ENCODE peak calls at places on chromosomes 13 and 19, in nine cellular contexts. U is lower lobe of right lung, P is thoracic aorta, L is AG04450, K is OCI-LY7, B is aorta, X is A673, M is SK-N-SH, Z is Panc1. A is an unnamed sample.

GRCh38 chr13:95516021-95516420 is 36.5 kb upstream of the CLDN10 start:
- DNase-seq in U (no peak), P (no peak), L (no peak), K (no peak), B (no peak), X (no peak), M (no peak), Z (no peak), A (no peak)

GRCh38 chr13:66689037-66689619 is 541.0 kb downstream of the PCDH9 start:
- DNase-seq in U (no peak), P (no peak), L (no peak), K (peak), B (no peak), X (peak), M (peak), Z (no peak), A (peak)

GRCh38 chr19:57435062-57435978 is at the start of gene ZNF749:
- DNase-seq in U (peak), P (peak), L (peak), K (peak), B (peak), X (peak), M (peak), Z (peak), A (peak)

GRCh38 chr19:13841339-13842293 is 35.3 kb upstream of the NANOS3 start:
- DNase-seq in U (peak), P (no peak), L (no peak), K (no peak), B (peak), X (no peak), M (peak), Z (no peak), A (no peak)

GRCh38 chr13:24263652-24264051 is 45.7 kb upstream of the C1QTNF9 start:
- DNase-seq in U (no peak), P (no peak), L (peak), K (no peak), B (no peak), X (no peak), M (no peak), Z (no peak), A (no peak)

GRCh38 chr19:47447470-47448359 is 24.0 kb downstream of the SLC8A2 start:
- DNase-seq in U (peak), P (no peak), L (no peak), K (peak), B (no peak), X (peak), M (peak), Z (no peak), A (peak)

GRCh38 chr13:73060251-73061160 is 1.7 kb downstream of the KLF5 start:
- DNase-seq in U (no peak), P (no peak), L (peak), K (no peak), B (no peak), X (peak), M (peak), Z (no peak), A (peak)

GRCh38 chr13:112229992-112230872 is 145.9 kb upstream of the SPACA7 start:
- DNase-seq in U (no peak), P (no peak), L (no peak), K (no peak), B (no peak), X (no peak), M (no peak), Z (no peak), A (no peak)

GRCh38 chr13:46516624-46517318 is 36.2 kb upstream of the LRCH1 start:
- DNase-seq in U (no peak), P (no peak), L (no peak), K (no peak), B (no peak), X (peak), M (no peak), Z (no peak), A (peak)

GRCh38 chr19:14507704-14508246 is 10.4 kb downstream of the DNAJB1 start:
- DNase-seq in U (peak), P (no peak), L (no peak), K (no peak), B (no peak), X (no peak), M (no peak), Z (peak), A (no peak)

GRCh38 chr13:95677564-95678386 is 836 bp downstream of the DNAJC3 start:
- DNase-seq in U (no peak), P (no peak), L (no peak), K (peak), B (no peak), X (peak), M (no peak), Z (no peak), A (peak)

GRCh38 chr13:50892162-50892944 is 17.2 kb upstream of the RNASEH2B start:
- DNase-seq in U (no peak), P (no peak), L (no peak), K (peak), B (no peak), X (no peak), M (no peak), Z (no peak), A (no peak)

GRCh38 chr13:50149932-50150331 is 134.7 kb downstream of the KCNRG start:
- DNase-seq in U (no peak), P (no peak), L (no peak), K (no peak), B (no peak), X (peak), M (no peak), Z (no peak), A (peak)

GRCh38 chr13:30141773-30142501 is 165.4 kb downstream of the KATNAL1 start:
- DNase-seq in U (no peak), P (no peak), L (no peak), K (no peak), B (no peak), X (no peak), M (no peak), Z (no peak), A (no peak)

GRCh38 chr19:5691205-5691929 is 1.3 kb downstream of the RPL36 start:
- DNase-seq in U (peak), P (no peak), L (no peak), K (peak), B (no peak), X (peak), M (peak), Z (no peak), A (no peak)

GRCh38 chr13:24685314-24685713 is 5.1 kb downstream of the ATP12A start:
- DNase-seq in U (no peak), P (no peak), L (no peak), K (no peak), B (no peak), X (no peak), M (no peak), Z (no peak), A (no peak)

GRCh38 chr13:106047859-106048258 is 487.6 kb downstream of the EFNB2 start:
- DNase-seq in U (no peak), P (no peak), L (no peak), K (no peak), B (no peak), X (no peak), M (no peak), Z (no peak), A (no peak)

GRCh38 chr13:32284927-32285632 is 30.1 kb downstream of the ZAR1L start:
- DNase-seq in U (no peak), P (no peak), L (no peak), K (no peak), B (no peak), X (peak), M (no peak), Z (no peak), A (peak)

GRCh38 chr19:58044886-58045285 is 11.1 kb downstream of the ZSCAN1 start:
- DNase-seq in U (no peak), P (no peak), L (no peak), K (no peak), B (no peak), X (no peak), M (no peak), Z (no peak), A (no peak)

GRCh38 chr13:80668452-80668851 is 327.5 kb upstream of the SPRY2 start:
- DNase-seq in U (no peak), P (no peak), L (no peak), K (no peak), B (no peak), X (no peak), M (no peak), Z (no peak), A (peak)

GRCh38 chr19:1156305-1156801 is 17.7 kb downstream of the SBNO2 start:
- DNase-seq in U (peak), P (no peak), L (no peak), K (no peak), B (no peak), X (no peak), M (no peak), Z (no peak), A (no peak)

GRCh38 chr19:43290568-43291359 is 21.4 kb upstream of the PSG9 start:
- DNase-seq in U (no peak), P (no peak), L (no peak), K (peak), B (no peak), X (no peak), M (no peak), Z (no peak), A (no peak)

GRCh38 chr13:28097503-28097902 is 2.9 kb downstream of the FLT3 start:
- DNase-seq in U (no peak), P (no peak), L (no peak), K (no peak), B (no peak), X (no peak), M (no peak), Z (no peak), A (no peak)

GRCh38 chr13:110828705-110829104 is 86.2 kb downstream of the ANKRD10 start:
- DNase-seq in U (no peak), P (no peak), L (no peak), K (no peak), B (no peak), X (no peak), M (no peak), Z (no peak), A (no peak)

GRCh38 chr19:13091400-13092161 is 11.1 kb downstream of the LYL1 start:
- DNase-seq in U (no peak), P (peak), L (no peak), K (no peak), B (peak), X (peak), M (peak), Z (no peak), A (no peak)

GRCh38 chr19:19748249-19748938 is 15.5 kb upstream of the ZNF14 start:
- DNase-seq in U (no peak), P (no peak), L (no peak), K (no peak), B (peak), X (no peak), M (no peak), Z (no peak), A (no peak)

GRCh38 chr13:114130131-114130707 is 2.2 kb downstream of the RASA3 start:
- DNase-seq in U (peak), P (no peak), L (no peak), K (no peak), B (no peak), X (no peak), M (no peak), Z (no peak), A (no peak)

GRCh38 chr19:12994701-12995595 is at the start of gene NFIX:
- DNase-seq in U (peak), P (no peak), L (no peak), K (peak), B (peak), X (peak), M (peak), Z (no peak), A (peak)

DNA sequence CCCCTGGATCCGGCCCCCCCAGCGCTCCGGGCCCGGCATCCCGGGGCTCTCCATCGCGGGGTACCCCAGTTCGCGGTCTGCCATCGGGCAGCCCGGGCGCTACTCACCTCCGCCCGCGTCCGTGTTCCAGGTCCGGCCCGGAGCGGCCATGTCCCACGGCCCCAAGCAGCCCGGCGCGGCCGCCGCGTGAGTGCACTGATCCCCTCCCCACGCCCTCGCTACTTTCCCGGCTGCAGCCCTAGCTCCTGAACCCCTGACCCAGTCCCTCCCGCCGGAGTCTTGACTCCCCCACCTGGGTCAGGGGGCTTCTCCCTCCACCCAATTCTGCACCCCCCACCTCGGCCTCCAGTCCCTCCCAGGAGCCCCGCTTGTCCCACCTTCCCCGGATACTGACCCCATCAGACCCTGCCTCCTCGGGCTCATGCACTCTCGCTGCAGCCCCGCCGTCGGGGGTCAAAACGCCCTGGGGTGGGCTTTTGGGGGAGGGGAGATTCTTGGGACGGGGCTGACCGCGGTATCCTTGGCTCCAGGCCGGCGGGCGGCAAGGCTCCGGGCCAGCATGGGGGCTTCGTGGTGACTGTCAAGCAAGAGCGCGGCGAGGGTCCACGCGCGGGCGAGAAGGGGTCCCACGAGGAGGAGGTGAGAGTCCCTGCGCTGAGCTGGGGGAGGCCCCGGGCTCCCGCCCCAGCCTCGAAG is 566 bp downstream of the HMG20B start:
- DNase-seq in U (peak), P (no peak), L (no peak), K (peak), B (peak), X (no peak), M (no peak), Z (no peak), A (peak)
- H3K27ac ChIP-seq in U (peak), P (no peak), L (peak), K (peak), B (peak), X (peak), M (peak), Z (peak), A (peak)

DNA sequence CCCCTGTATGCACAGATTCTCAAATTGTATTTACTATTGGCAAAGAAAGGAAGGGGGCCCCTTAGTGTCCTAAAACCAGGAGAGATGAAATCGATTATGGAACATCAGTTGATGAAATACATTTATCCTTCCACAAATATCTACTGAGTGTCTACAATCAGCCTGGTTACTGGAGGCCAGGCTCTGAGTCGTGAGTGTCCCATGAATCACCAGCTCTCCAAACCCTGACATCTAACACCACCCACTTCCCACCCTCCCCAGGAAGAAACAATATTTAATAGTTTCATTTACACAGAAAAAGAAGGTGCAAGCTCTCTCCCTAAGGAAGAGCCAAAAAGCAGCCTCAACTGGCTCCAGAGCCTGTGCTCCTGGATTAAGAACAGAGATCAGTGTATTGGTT is 25.2 kb downstream of the KCTD15 start:
- DNase-seq in U (no peak), P (no peak), L (no peak), K (no peak), B (no peak), X (no peak), M (no peak), Z (no peak), A (no peak)
- H3K4me3 ChIP-seq in U (no peak), P (no peak), L (no peak), K (no peak), B (no peak), X (no peak), M (no peak), Z (no peak), A (no peak)

DNA sequence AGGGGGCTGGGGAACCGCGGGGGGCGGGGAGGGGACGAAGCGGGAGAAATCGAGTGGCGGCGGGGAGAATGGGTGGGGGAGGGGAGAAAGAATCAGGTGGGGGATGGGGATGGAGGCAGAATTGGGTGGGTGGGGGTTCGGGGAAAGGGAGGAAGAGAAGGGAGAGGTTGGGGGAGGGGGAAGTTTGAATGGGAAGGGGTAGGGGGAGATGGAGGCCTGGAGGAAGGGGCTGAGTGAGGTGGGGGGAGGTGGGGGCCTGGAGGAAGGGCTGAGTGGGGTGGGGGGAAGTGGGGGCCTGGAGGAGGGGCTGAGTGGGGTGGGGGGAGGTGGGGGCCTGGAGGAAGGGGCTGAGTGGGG is 391 bp upstream of the ADAMTS10 start:
- DNase-seq in U (no peak), P (no peak), L (no peak), K (no peak), B (no peak), X (no peak), M (no peak), Z (no peak), A (no peak)
- H3K27ac ChIP-seq in U (peak), P (peak), L (no peak), K (no peak), B (no peak), X (peak), M (no peak), Z (no peak), A (no peak)

DNA sequence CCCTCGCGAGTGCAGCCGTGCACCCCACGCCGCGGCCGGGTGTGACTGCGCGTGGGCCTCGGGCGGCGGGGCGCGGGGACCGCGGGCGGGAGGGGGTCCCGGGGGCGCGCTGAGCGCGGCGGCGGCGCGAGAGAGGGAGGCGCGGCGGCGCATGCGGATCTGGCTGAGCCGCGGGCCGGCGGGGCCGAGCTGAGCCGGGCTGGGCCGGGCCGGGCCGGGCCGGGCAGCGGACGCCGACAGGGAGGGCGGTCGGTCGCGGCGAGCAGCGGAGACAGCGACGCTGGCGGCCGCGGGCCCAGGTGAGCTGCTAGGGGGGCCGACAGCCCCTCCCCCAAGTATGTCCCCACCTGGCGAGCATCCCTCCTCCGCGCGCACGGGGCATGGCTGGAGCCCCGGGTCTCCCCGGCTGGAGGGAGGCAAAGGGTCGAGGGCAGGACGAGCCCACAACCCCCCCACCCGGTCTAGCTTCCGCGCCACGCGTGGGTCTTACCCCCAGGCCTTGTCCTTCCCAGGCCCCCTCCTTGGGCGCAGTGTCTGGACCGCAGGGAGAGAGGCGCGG is 285 bp downstream of the SPTBN4 start:
- DNase-seq in U (peak), P (no peak), L (no peak), K (no peak), B (no peak), X (no peak), M (peak), Z (no peak), A (no peak)
- H3K4me3 ChIP-seq in U (peak), P (peak), L (peak), K (no peak), B (peak), X (peak), M (peak), Z (peak), A (no peak)

GRCh38 chr19:45307361-45307760 is 15.3 kb downstream of the CKM start:
- DNase-seq in U (no peak), P (no peak), L (no peak), K (no peak), B (no peak), X (no peak), M (no peak), Z (no peak), A (no peak)
- H3K27ac ChIP-seq in U (no peak), P (no peak), L (no peak), K (no peak), B (no peak), X (no peak), M (no peak), Z (no peak), A (no peak)

DNA sequence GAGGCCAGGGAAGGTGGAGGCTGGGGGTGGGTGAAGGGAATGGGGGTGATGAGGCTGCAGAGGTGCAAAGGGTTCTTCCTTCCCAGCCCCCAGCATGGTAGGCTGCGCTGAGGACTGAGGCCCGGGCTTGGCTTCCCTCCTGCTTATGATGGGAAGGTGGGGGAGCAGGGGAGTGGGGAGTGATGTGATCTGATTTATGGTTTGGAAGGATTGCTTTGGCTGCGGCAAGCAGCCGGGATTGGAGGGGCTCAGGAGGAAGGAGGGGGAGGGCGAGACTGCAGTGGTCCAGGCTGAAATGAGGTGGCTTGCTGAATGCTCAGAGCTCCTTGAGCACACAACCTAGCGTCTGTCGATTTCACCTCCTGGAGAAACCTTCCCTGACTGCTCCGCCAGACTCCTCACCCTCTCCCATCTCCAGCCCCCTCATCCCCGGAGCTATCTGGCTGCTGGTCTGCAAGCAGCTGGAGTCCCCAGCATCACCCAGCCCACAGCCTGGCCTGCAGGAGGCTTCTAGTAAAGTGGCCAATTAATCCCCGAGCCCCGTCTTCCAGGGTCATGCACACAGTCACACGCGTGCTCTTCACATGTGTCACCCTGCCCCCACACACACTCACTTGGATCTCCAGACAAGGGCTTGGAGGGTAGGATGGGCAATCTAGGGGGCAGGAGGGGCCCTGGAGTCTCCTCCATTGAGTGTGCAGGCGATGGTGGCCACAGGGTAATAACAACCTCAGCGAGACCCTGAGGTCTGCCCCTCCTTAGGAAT is 733 bp upstream of the CLEC11A start:
- DNase-seq in U (no peak), P (no peak), L (no peak), K (no peak), B (no peak), X (no peak), M (no peak), Z (no peak), A (no peak)
- H3K4me3 ChIP-seq in U (peak), P (no peak), L (peak), K (no peak), B (no peak), X (peak), M (no peak), Z (no peak), A (no peak)

GRCh38 chr19:10408511-10409291 is 5.4 kb upstream of the CDC37 start:
- DNase-seq in U (peak), P (no peak), L (no peak), K (peak), B (no peak), X (no peak), M (peak), Z (no peak), A (no peak)
- H3K27ac ChIP-seq in U (peak), P (no peak), L (no peak), K (peak), B (no peak), X (no peak), M (no peak), Z (no peak), A (no peak)

GRCh38 chr13:41621716-41622508 is 164.6 kb downstream of the RGCC start:
- DNase-seq in U (no peak), P (no peak), L (no peak), K (no peak), B (no peak), X (no peak), M (no peak), Z (no peak), A (no peak)
- H3K4me3 ChIP-seq in U (no peak), P (no peak), L (no peak), K (no peak), B (no peak), X (no peak), M (no peak), Z (no peak), A (no peak)

DNA sequence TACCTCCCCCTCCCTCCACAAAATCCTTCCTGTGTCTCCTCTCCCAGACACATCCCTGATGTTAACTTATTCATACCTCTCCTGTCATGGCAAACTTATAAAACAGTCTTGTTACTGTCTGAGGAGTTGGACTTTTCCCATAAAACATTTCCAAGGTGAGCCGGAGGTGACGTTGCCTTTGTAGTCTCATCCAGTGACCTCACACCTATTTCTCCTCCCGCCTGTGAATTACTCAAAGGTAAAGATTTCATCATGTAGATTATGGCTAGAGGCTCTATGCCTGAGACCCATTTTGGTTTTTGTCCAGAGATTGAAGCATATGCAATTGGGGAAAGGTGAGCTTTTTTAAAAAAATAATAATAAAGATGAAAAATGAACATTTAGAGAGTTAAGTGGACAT is 529.0 kb downstream of the MYO16 start:
- DNase-seq in U (no peak), P (no peak), L (no peak), K (no peak), B (no peak), X (no peak), M (no peak), Z (no peak), A (no peak)
- H3K27ac ChIP-seq in U (no peak), P (no peak), L (no peak), K (no peak), B (no peak), X (no peak), M (no peak), Z (peak), A (no peak)

A was measured in SJCRH30.